ENCODE peak calls at places on chromosomes 12 and 14, in six cellular contexts. J is astrocyte of the cerebellum, Q is heart left ventricle, K is mesothelial cell of epicardium, S is WERI-Rb-1, Y is H9. M is an unnamed sample.

GRCh38 chr12:52221912-52222457 is 11.1 kb upstream of the KRT7 start:
- DNase-seq in Y (peak; percentile 93), Q (no peak), S (peak; percentile 65), K (no peak), J (no peak), M (no peak)

GRCh38 chr14:43795600-43796228 is 711.4 kb downstream of the FSCB start:
- DNase-seq in Y (no peak), J (no peak), Q (no peak), S (no peak), K (no peak), M (no peak)

GRCh38 chr12:102755271-102755670 is 161.8 kb downstream of the PAH start:
- DNase-seq in K (no peak), Q (no peak), S (no peak), Y (no peak), J (no peak), M (no peak)

GRCh38 chr12:6666211-6666610 is 3.3 kb upstream of the ING4 start:
- DNase-seq in Y (no peak), Q (no peak), J (peak; percentile 44), K (no peak), S (no peak), M (no peak)

GRCh38 chr12:27525373-27525772 is 1.4 kb downstream of the PPFIBP1 start:
- DNase-seq in Y (peak; percentile 69), Q (peak; percentile 59), J (no peak), K (no peak), S (no peak), M (no peak)

GRCh38 chr12:99035776-99036175 is 390.7 kb downstream of the APAF1 start:
- DNase-seq in Q (no peak), Y (no peak), S (no peak), K (no peak), J (no peak), M (no peak)

GRCh38 chr12:49200882-49201594 is 12.2 kb upstream of the TUBA1A start:
- DNase-seq in Y (peak; percentile 21), Q (no peak), S (no peak), J (peak; percentile 87), K (no peak), M (peak; percentile 52)

GRCh38 chr12:54372113-54372806 is 8.0 kb upstream of the GPR84 start:
- DNase-seq in Q (no peak), J (no peak), S (no peak), Y (no peak), K (no peak), M (no peak)

GRCh38 chr12:123840765-123841425 is 78.8 kb downstream of the DNAH10 start:
- DNase-seq in K (no peak), S (no peak), J (no peak), Q (no peak), Y (no peak), M (no peak)

GRCh38 chr14:52950410-52950897 is 396 bp downstream of the FERMT2 start:
- DNase-seq in K (peak; percentile 75), J (no peak), Y (peak; percentile 46), Q (peak; percentile 55), S (peak; percentile 70), M (no peak)

GRCh38 chr12:12668005-12668404 is 28.0 kb downstream of the GPR19 start:
- DNase-seq in Q (no peak), Y (no peak), J (no peak), S (no peak), K (no peak), M (no peak)

GRCh38 chr14:88551936-88552565 is 2.8 kb downstream of the PTPN21 start:
- DNase-seq in Q (no peak), S (no peak), J (no peak), K (no peak), Y (peak; percentile 54), M (no peak)

DNA sequence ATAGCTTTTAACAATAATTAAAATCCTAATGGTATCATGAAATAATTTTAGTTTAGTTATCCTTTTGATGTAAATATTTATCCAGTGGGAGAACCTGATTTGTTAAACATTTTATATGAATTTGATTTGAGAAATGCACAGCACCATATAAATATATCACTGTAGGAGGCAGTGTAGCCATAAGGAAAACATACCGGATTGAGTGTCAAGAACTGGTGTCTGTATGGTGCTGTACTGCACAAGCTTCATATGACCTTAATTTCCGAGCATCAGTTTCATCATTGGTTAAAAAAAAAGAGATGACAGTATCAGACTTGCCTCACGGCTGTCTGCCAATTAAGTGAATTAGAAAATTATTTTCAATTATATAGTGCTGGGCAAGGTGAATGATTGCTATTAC is 72.0 kb downstream of the TMTC2 start:
- DNase-seq in K (no peak), Y (no peak), S (no peak), Q (no peak), J (no peak), M (no peak)
- TF ChIP-seq CTCF in K (no peak), Y (no peak), S (no peak), Q (no peak), J (no peak), M (no peak)

DNA sequence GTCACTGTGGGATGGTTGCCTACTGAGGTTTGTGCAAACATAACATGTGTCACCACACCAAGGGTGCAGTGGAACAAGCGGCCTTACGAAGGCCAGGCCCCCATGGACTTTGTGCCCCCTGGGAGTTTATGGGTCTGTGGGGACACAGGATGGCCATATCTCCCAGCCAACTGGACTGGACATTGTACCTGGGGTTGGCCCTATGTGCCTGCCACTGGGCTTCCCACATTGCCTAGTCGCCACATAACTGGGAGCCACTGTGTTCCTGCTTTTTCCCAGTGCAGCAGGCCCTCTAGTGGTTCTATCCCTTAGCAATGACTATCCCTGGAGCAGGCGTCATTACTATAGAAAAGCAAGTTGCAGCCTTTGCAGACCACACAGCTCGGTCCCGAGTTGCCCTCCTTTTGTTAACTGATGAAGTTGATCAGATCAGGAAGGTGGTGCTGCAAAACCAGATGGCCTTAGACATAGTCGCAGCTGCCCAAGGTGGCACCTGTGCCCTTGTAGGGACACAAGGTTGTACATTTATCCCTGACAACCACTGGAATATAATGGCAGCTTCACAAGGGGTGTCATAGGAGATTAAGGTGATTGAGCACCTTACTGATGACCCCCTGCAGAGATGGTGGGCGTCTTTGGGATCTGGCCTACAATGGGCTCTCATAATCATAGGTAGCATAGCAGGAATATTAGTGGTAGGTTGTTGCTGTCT is 15.2 kb upstream of the RNASE12 start:
- DNase-seq in S (peak; percentile 48), Y (peak; percentile 79), K (no peak), J (no peak), Q (peak; percentile 24), M (no peak)
- TF ChIP-seq CTCF in S (peak; percentile 72), Y (peak; percentile 91), K (peak; percentile 25), J (peak; percentile 53), Q (peak; percentile 62), M (peak; percentile 36)

GRCh38 chr12:81644503-81644902 is 114.6 kb downstream of the PPFIA2 start:
- DNase-seq in S (no peak), Q (no peak), Y (no peak), K (no peak), J (peak; percentile 48), M (no peak)
- TF ChIP-seq CTCF in S (peak; percentile 4), Q (peak; percentile 44), Y (peak; percentile 79), K (peak; percentile 67), J (peak; percentile 8), M (peak; percentile 43)

GRCh38 chr12:66942741-66943465 is 264.0 kb upstream of the GRIP1 start:
- DNase-seq in Y (no peak), Q (no peak), K (no peak), J (no peak), S (peak; percentile 11), M (no peak)
- TF ChIP-seq CTCF in Y (no peak), Q (no peak), K (no peak), J (no peak), S (peak; percentile 6), M (no peak)

DNA sequence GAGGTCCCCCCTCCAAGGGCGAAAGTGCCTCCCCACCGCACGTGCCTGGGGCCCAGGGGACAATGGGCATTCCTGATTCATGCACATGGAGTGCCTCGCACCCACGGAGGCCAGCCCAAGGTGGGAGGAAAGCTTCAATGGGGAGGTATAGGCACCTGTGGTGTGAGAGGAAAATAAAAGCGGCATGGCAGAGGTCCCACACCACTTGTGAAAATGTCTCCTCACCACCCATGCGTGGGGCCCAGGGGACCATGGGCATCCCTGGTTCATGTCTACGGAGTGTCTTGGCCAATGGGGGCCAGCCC is 384.7 kb downstream of the ALG10 start:
- DNase-seq in Q (peak; percentile 2), J (no peak), S (no peak), Y (peak; percentile 12), K (peak; percentile 25), M (no peak)
- TF ChIP-seq CTCF in Q (no peak), J (no peak), S (no peak), Y (no peak), K (no peak), M (no peak)